ENCODE peak calls at places on chromosomes 7 and 10, in four cellular contexts. N is NCI-H1436, K is HEK293T, C is GM13976. Y is an unnamed sample.

GRCh38 chr7:117654780-117655179 is 175.0 kb downstream of the CFTR start:
- DNase-seq in N (no peak), K (no peak), C (no peak), Y (no peak)

GRCh38 chr10:5509691-5510090 is 10.3 kb upstream of the CALML5 start:
- DNase-seq in N (no peak), K (no peak), C (no peak), Y (no peak)

GRCh38 chr7:118080947-118081346 is 103.0 kb upstream of the LSM8 start:
- DNase-seq in N (no peak), K (peak; percentile 21), C (peak; percentile 29), Y (peak; percentile 6)

GRCh38 chr7:107538001-107538400 is 25.7 kb downstream of the COG5 start:
- DNase-seq in N (peak; percentile 0), K (no peak), C (no peak), Y (no peak)

GRCh38 chr7:44980393-44981034 is 1.7 kb upstream of the MYO1G start:
- DNase-seq in N (no peak), K (no peak), C (peak; percentile 68), Y (peak; percentile 82)

GRCh38 chr7:137970263-137970975 is 31.5 kb downstream of the CREB3L2 start:
- DNase-seq in N (no peak), K (no peak), C (no peak), Y (no peak)

GRCh38 chr10:113713297-113713982 is 33.7 kb downstream of the CASP7 start:
- DNase-seq in N (no peak), K (no peak), C (no peak), Y (no peak)

GRCh38 chr7:94272821-94273583 is 121.7 kb upstream of the COL1A2 start:
- DNase-seq in N (no peak), K (no peak), C (no peak), Y (no peak)

GRCh38 chr10:124742418-124743187 is 1.6 kb downstream of the FAM53B start:
- DNase-seq in N (peak; percentile 52), K (peak; percentile 52), C (no peak), Y (no peak)

GRCh38 chr10:46293228-46293627 is 6.4 kb downstream of the ANTXRL start:
- DNase-seq in N (no peak), K (no peak), C (no peak), Y (no peak)

GRCh38 chr10:71621783-71622526 is 97.6 kb downstream of the C10orf105 start:
- DNase-seq in N (no peak), K (no peak), C (no peak), Y (no peak)

GRCh38 chr10:67520924-67521520 is 175.0 kb downstream of the CTNNA3 start:
- DNase-seq in N (peak; percentile 17), K (peak; percentile 61), C (peak; percentile 41), Y (no peak)

GRCh38 chr10:48557511-48558123 is 47.3 kb downstream of the ARHGAP22 start:
- DNase-seq in N (no peak), K (no peak), C (no peak), Y (no peak)

GRCh38 chr7:22885824-22886255 is 63.2 kb upstream of the TOMM7 start:
- DNase-seq in N (no peak), K (no peak), C (peak; percentile 71), Y (peak; percentile 58)

GRCh38 chr10:110416776-110417732 is 80.7 kb upstream of the DUSP5 start:
- DNase-seq in N (no peak), K (no peak), C (no peak), Y (no peak)

GRCh38 chr10:28991326-28991725 is 297.5 kb upstream of the LYZL1 start:
- DNase-seq in N (no peak), K (no peak), C (no peak), Y (no peak)

GRCh38 chr10:80501913-80502521 is 35.7 kb upstream of the SH2D4B start:
- DNase-seq in N (no peak), K (no peak), C (no peak), Y (no peak)

GRCh38 chr10:131142446-131143380 is 168.8 kb downstream of the TCERG1L start:
- DNase-seq in N (peak; percentile 33), K (no peak), C (no peak), Y (no peak)

GRCh38 chr10:122462533-122463465 is 1.4 kb downstream of the HTRA1 start:
- DNase-seq in N (no peak), K (no peak), C (no peak), Y (no peak)

GRCh38 chr10:113020838-113021237 is 70.8 kb downstream of the TCF7L2 start:
- DNase-seq in N (peak; percentile 46), K (no peak), C (no peak), Y (no peak)

GRCh38 chr7:4077980-4078379 is 604.1 kb upstream of the FOXK1 start:
- DNase-seq in N (no peak), K (no peak), C (no peak), Y (no peak)

GRCh38 chr7:50399635-50400034 is 50.5 kb downstream of the FIGNL1 start:
- DNase-seq in N (no peak), K (no peak), C (no peak), Y (no peak)

GRCh38 chr7:48962821-48963505 is 38.6 kb downstream of the CDC14C start:
- DNase-seq in N (no peak), K (no peak), C (no peak), Y (no peak)